ENCODE peak calls at places on chromosomes 1 and 21, in ten cellular contexts. L is CD4-positive, CD25-positive, alpha-beta regulatory T cell; D is uterus; B is IMR-90; N is iPS DF 6.9; S is CD8-positive, alpha-beta memory T cell; Z is neuronal stem cell; H is GM23248; M is left ventricle myocardium inferior; U is tibial artery. I is an unnamed sample.
A peak's percentile ranks its signal among the peaks of the same experiment; 100 is the strongest.

GRCh38 chr1:52348704-52349301 is 17.2 kb downstream of the CC2D1B start:
- DNase-seq in N (no peak), M (no peak), U (no peak), D (no peak), H (peak; percentile 48), S (no peak), Z (no peak), B (peak; percentile 44), L (no peak), I (no peak)

GRCh38 chr1:169886422-169886821 is 7.3 kb downstream of the SCYL3 start:
- DNase-seq in B (no peak), U (no peak), N (no peak), M (no peak), D (no peak), L (no peak), S (no peak), Z (no peak), H (no peak), I (no peak)

GRCh38 chr1:228944991-228945390 is 209.7 kb downstream of the RHOU start:
- DNase-seq in D (no peak), H (peak; percentile 30), N (no peak), Z (no peak), L (no peak), S (no peak), U (no peak), B (peak; percentile 39), M (no peak), I (no peak)

GRCh38 chr1:161994153-161994814 is 29.4 kb downstream of the OLFML2B start:
- DNase-seq in H (peak; percentile 73), M (no peak), D (peak; percentile 45), S (no peak), Z (no peak), N (no peak), L (no peak), U (peak; percentile 86), B (peak; percentile 49), I (no peak)

GRCh38 chr1:92858564-92859399 is 26.9 kb downstream of the RPL5 start:
- DNase-seq in B (peak; percentile 85), N (peak; percentile 29), S (no peak), Z (peak; percentile 72), H (peak; percentile 89), D (peak; percentile 71), U (no peak), M (no peak), L (peak; percentile 84), I (peak; percentile 44)

GRCh38 chr1:19336543-19336942 is 24.4 kb downstream of the SLC66A1 start:
- DNase-seq in B (peak; percentile 68), L (no peak), U (no peak), N (no peak), H (peak; percentile 70), D (no peak), S (no peak), M (no peak), Z (no peak), I (no peak)

GRCh38 chr1:224785622-224786021 is 143.9 kb upstream of the DNAH14 start:
- DNase-seq in Z (no peak), U (no peak), S (no peak), D (no peak), L (no peak), N (no peak), B (no peak), M (no peak), H (no peak), I (no peak)

GRCh38 chr1:244730153-244730933 is 77.4 kb downstream of the DESI2 start:
- DNase-seq in U (no peak), Z (peak; percentile 15), N (no peak), L (peak; percentile 10), H (peak; percentile 68), M (peak; percentile 33), D (peak; percentile 24), S (no peak), B (peak; percentile 49), I (no peak)

GRCh38 chr1:31617917-31618746 is 643 bp downstream of the HCRTR1 start:
- DNase-seq in D (no peak), U (no peak), M (peak; percentile 42), Z (peak; percentile 78), N (no peak), H (peak; percentile 70), B (peak; percentile 12), S (peak; percentile 12), L (peak; percentile 25), I (no peak)

GRCh38 chr1:243723458-243724043 is 126.5 kb downstream of the AKT3 start:
- DNase-seq in N (no peak), S (no peak), L (no peak), M (no peak), B (no peak), H (no peak), D (no peak), U (no peak), Z (no peak), I (no peak)

GRCh38 chr1:60279798-60280197 is 206.2 kb upstream of the C1orf87 start:
- DNase-seq in M (no peak), Z (no peak), U (no peak), D (no peak), L (no peak), B (peak; percentile 6), H (peak; percentile 64), N (no peak), S (no peak), I (no peak)

GRCh38 chr1:183995322-183996035 is 42.0 kb downstream of the COLGALT2 start:
- DNase-seq in S (no peak), N (no peak), Z (no peak), U (no peak), D (no peak), M (peak; percentile 50), H (no peak), L (no peak), B (peak; percentile 28), I (no peak)

GRCh38 chr1:198657550-198658064 is 18.8 kb downstream of the PTPRC start:
- DNase-seq in S (no peak), U (no peak), Z (no peak), L (peak; percentile 59), B (peak; percentile 98), D (no peak), M (no peak), N (no peak), H (peak; percentile 95), I (peak; percentile 68)

GRCh38 chr1:198653815-198654413 is 15.1 kb downstream of the PTPRC start:
- DNase-seq in Z (no peak), H (no peak), N (no peak), M (no peak), D (no peak), B (no peak), U (no peak), L (no peak), S (no peak), I (no peak)

GRCh38 chr1:198655464-198656121 is 16.8 kb downstream of the PTPRC start:
- DNase-seq in M (no peak), L (no peak), D (no peak), U (no peak), Z (no peak), N (no peak), B (no peak), H (peak; percentile 51), S (no peak), I (no peak)

GRCh38 chr1:198660341-198661056 is 21.7 kb downstream of the PTPRC start:
- DNase-seq in U (no peak), L (no peak), D (no peak), N (no peak), M (no peak), Z (no peak), H (no peak), S (no peak), B (no peak), I (no peak)

DNA sequence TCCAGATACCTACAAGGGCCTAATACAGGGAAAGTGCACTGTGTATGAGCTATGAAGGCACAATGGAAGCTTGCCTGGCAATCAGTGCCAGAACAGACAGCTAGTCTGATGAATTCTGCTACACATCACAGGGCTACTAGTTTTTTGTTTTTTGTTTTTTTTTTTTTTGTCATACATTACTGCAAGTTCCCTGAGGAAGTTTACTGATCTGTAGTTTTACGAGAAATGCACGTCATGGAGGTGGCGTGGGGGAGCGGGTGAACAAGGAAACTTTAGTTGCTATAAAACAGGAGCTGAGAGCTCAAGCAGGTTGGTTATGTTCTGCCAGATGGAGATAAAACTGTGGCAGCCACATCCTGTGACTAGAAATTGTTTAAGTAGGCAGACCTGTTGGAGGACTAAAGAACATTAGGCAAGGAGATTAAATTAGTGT is 17.7 kb downstream of the PTPRC start:
- DNase-seq in Z (no peak), B (no peak), U (peak; percentile 63), N (no peak), D (peak; percentile 15), L (peak; percentile 77), S (peak; percentile 61), H (no peak), M (no peak), I (no peak)
- H3K4me3 ChIP-seq in Z (no peak overlapping the region), B (no peak overlapping the region), U (no peak overlapping the region), N (no peak overlapping the region), D (no peak overlapping the region), L (peak overlapping the region; percentile 100), S (peak overlapping the region; percentile 57), H (no peak overlapping the region), M (no peak overlapping the region), I (no peak overlapping the region)

GRCh38 chr1:75136158-75136815 is 2.1 kb downstream of the LHX8 start:
- DNase-seq in L (no peak), U (no peak), S (no peak), B (no peak), H (peak; percentile 28), M (no peak), Z (peak; percentile 56), N (no peak), D (no peak), I (no peak)
- H3K27me3 ChIP-seq in L (peaks cover 21% of the 10 kb centered on the region), U (peaks cover 76% of the 10 kb centered on the region), S (peaks cover 18% of the 10 kb centered on the region), B (peaks cover 61% of the 10 kb centered on the region), H (peaks cover 85% of the 10 kb centered on the region), M (peaks cover 100% of the 10 kb centered on the region), Z (peaks cover 100% of the 10 kb centered on the region), N (peaks cover 45% of the 10 kb centered on the region), D (peaks cover 60% of the 10 kb centered on the region), I (peaks cover 66% of the 10 kb centered on the region)

DNA sequence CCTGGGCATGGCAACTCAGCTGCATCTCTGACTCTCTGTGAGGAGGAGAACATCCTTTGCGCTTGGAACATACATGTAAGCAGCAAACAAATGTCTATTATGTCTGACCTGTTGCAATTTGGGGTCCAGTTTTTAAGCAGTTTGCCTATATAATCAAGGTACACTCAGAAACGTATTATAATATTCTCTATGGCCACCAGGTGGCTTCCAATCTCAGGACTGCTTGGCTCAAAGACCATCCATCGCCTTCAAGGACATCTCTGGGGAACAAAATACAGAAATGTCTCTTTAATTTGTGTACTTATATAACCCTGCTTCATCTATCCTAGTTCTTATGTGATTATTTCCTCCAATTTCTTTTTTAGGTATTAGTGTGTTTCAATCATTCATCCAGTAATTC is 227.2 kb downstream of the OLFM3 start:
- DNase-seq in H (peak; percentile 18), L (no peak), Z (no peak), D (no peak), B (peak; percentile 0), N (peak; percentile 7), S (no peak), U (no peak), M (no peak), I (no peak)
- H3K4me3 ChIP-seq in H (no peak overlapping the region), L (no peak overlapping the region), Z (no peak overlapping the region), D (no peak overlapping the region), B (no peak overlapping the region), N (no peak overlapping the region), S (no peak overlapping the region), U (no peak overlapping the region), M (no peak overlapping the region), I (no peak overlapping the region)

DNA sequence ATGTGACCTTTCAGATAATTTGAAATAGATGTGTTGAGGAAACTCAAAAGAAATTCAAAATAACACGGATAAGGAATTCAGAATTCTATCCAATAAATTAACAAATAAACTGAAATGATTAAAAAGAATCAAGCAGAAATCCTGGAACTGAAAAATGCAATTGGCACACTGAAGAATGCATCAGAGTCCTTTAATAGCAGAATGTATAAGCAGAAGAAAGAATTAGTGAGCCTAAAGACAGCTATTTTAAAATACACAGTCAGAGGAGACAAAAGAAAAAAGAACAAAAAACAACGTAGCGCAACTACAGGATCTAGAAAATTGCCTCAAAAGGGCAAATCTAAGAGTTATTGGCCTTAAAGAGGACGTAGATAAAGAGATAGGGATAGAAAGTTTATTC is 99.6 kb upstream of the SAMSN1 start:
- DNase-seq in Z (no peak), N (no peak), H (no peak), D (no peak), L (no peak), S (no peak), U (no peak), B (no peak), M (no peak), I (no peak)
- H3K27me3 ChIP-seq in Z (no peaks in the 10 kb centered on the region), N (no peaks in the 10 kb centered on the region), H (no peaks in the 10 kb centered on the region), D (no peaks in the 10 kb centered on the region), L (no peaks in the 10 kb centered on the region), S (no peaks in the 10 kb centered on the region), U (no peaks in the 10 kb centered on the region), B (no peaks in the 10 kb centered on the region), M (no peaks in the 10 kb centered on the region), I (no peaks in the 10 kb centered on the region)

I was measured in kidney epithelial cell.